ENCODE peak calls at places on chromosomes 2 and 18, in five cellular contexts. A is GM12864, I is brain microvascular endothelial cell, U is PC-3, S is uterus. W is an unnamed sample.

GRCh38 chr2:233174131-233174530 is 77.3 kb upstream of the ATG16L1 start:
- DNase-seq in A (no peak), I (no peak), U (no peak), S (no peak), W (no peak)

GRCh38 chr18:73638709-73639108 is 508.9 kb downstream of the FBXO15 start:
- DNase-seq in I (no peak), A (no peak), S (no peak), U (peak), W (no peak)

GRCh38 chr2:112541315-112542122 is 746 bp upstream of the POLR1B start:
- DNase-seq in U (no peak), S (no peak), I (peak), A (no peak), W (peak)

GRCh38 chr2:214856116-214856515 is 46.6 kb upstream of the BARD1 start:
- DNase-seq in I (peak), U (no peak), A (no peak), S (no peak), W (no peak)

GRCh38 chr2:209383212-209383611 is 40.6 kb upstream of the MAP2 start:
- DNase-seq in S (no peak), U (peak), I (peak), A (no peak), W (no peak)

GRCh38 chr2:120471166-120471565 is 125.2 kb downstream of the INHBB start:
- DNase-seq in U (no peak), S (no peak), I (no peak), A (no peak), W (no peak)

GRCh38 chr2:203835420-203835819 is 32.2 kb upstream of the CTLA4 start:
- DNase-seq in U (no peak), I (no peak), S (no peak), A (no peak), W (no peak)

GRCh38 chr18:58895385-58895784 is 30.7 kb downstream of the ZNF532 start:
- DNase-seq in A (no peak), S (no peak), I (no peak), U (no peak), W (no peak)

GRCh38 chr2:217045725-217046475 is 186.0 kb upstream of the TNP1 start:
- DNase-seq in S (no peak), I (no peak), A (no peak), U (peak), W (no peak)

GRCh38 chr2:171297951-171298350 is 135.8 kb downstream of the METTL8 start:
- DNase-seq in I (peak), A (no peak), U (no peak), S (no peak), W (no peak)

GRCh38 chr2:164661349-164661748 is 40.1 kb upstream of the GRB14 start:
- DNase-seq in I (no peak), U (peak), S (no peak), A (no peak), W (no peak)

GRCh38 chr18:62992877-62993365 is 277.6 kb downstream of the PHLPP1 start:
- DNase-seq in U (no peak), I (no peak), A (no peak), S (no peak), W (no peak)

GRCh38 chr2:235770909-235771820 is 277.3 kb downstream of the AGAP1 start:
- DNase-seq in U (no peak), I (no peak), S (no peak), A (no peak), W (no peak)

GRCh38 chr2:2647156-2647555 is 316.1 kb upstream of the MYT1L start:
- DNase-seq in A (no peak), I (no peak), U (peak), S (no peak), W (no peak)

GRCh38 chr2:202494300-202494699 is 118.2 kb downstream of the BMPR2 start:
- DNase-seq in U (peak), I (peak), A (no peak), S (no peak), W (no peak)

GRCh38 chr18:52750995-52751394 is 411.0 kb downstream of the DCC start:
- DNase-seq in S (no peak), U (no peak), I (no peak), A (no peak), W (no peak)

GRCh38 chr2:119929537-119929936 is 83.3 kb upstream of the EPB41L5 start:
- DNase-seq in S (no peak), I (no peak), U (no peak), A (no peak), W (no peak)

GRCh38 chr2:240884221-240884620 is 11.7 kb downstream of the MAB21L4 start:
- DNase-seq in S (no peak), I (no peak), U (no peak), A (no peak), W (no peak)

GRCh38 chr2:103289101-103289725 is 527.4 kb downstream of the TMEM182 start:
- DNase-seq in I (no peak), A (no peak), S (no peak), U (peak), W (no peak)

GRCh38 chr2:42663828-42664227 is 95.4 kb downstream of the MTA3 start:
- DNase-seq in U (no peak), I (no peak), A (no peak), S (no peak), W (no peak)

GRCh38 chr18:11741505-11742145 is 52.6 kb downstream of the GNAL start:
- DNase-seq in I (no peak), A (no peak), S (no peak), U (peak), W (peak)

GRCh38 chr2:128322651-128323491 is 4.2 kb upstream of the HS6ST1 start:
- DNase-seq in S (no peak), A (no peak), I (no peak), U (no peak), W (peak)

GRCh38 chr2:160409480-160409879 is 84.1 kb downstream of the RBMS1 start:
- DNase-seq in A (no peak), I (no peak), S (no peak), U (no peak), W (no peak)

GRCh38 chr18:69845588-69846506 is 101.8 kb downstream of the CD226 start:
- DNase-seq in U (no peak), I (no peak), S (no peak), A (no peak), W (no peak)

GRCh38 chr18:35083174-35083712 is 42.0 kb downstream of the MAPRE2 start:
- DNase-seq in A (no peak), I (no peak), S (no peak), U (no peak), W (no peak)
- TF ChIP-seq CTCF in A (no peak), I (no peak), S (no peak), U (no peak), W (no peak)

GRCh38 chr2:229910147-229910831 is 11.5 kb downstream of the TRIP12 start:
- DNase-seq in I (no peak), S (no peak), A (no peak), U (no peak), W (no peak)

GRCh38 chr2:229914182-229914581 is 7.6 kb downstream of the TRIP12 start:
- DNase-seq in A (no peak), U (no peak), S (no peak), I (no peak), W (no peak)

GRCh38 chr2:229909090-229909489 is 12.7 kb downstream of the TRIP12 start:
- DNase-seq in S (no peak), U (no peak), I (peak), A (no peak), W (no peak)

GRCh38 chr2:229905601-229906000 is 16.2 kb downstream of the TRIP12 start:
- DNase-seq in A (no peak), U (no peak), I (no peak), S (no peak), W (no peak)

GRCh38 chr2:229910832-229911412 is 10.9 kb downstream of the TRIP12 start:
- DNase-seq in U (peak), I (no peak), S (no peak), A (no peak), W (peak)
- TF ChIP-seq CTCF in U (peak), I (peak), S (no peak), A (peak), W (peak)

GRCh38 chr2:28751956-28752607 is 452 bp downstream of the PPP1CB start:
- DNase-seq in A (no peak), I (no peak), S (no peak), U (no peak), W (peak)

GRCh38 chr2:28751102-28751955 is at the start of gene PPP1CB:
- DNase-seq in I (peak), S (peak), A (peak), U (peak), W (peak)

GRCh38 chr2:28752608-28752984 is 966 bp downstream of the PPP1CB start:
- DNase-seq in U (no peak), A (no peak), S (no peak), I (no peak), W (no peak)

GRCh38 chr2:28754321-28754720 is 2.7 kb downstream of the PPP1CB start:
- DNase-seq in U (peak), S (no peak), I (no peak), A (no peak), W (no peak)

GRCh38 chr2:28753043-28753683 is 1.5 kb downstream of the PPP1CB start:
- DNase-seq in S (peak), A (no peak), I (peak), U (peak), W (peak)
- TF ChIP-seq CTCF in S (peak), A (peak), I (peak), U (peak), W (peak)

GRCh38 chr2:18268400-18268799 is 292.1 kb downstream of the RDH14 start:
- DNase-seq in A (no peak), I (peak), U (peak), S (no peak), W (no peak)

GRCh38 chr2:18262601-18263000 is 297.9 kb downstream of the RDH14 start:
- DNase-seq in A (no peak), U (no peak), I (no peak), S (no peak), W (no peak)

GRCh38 chr2:18267501-18267900 is 293.0 kb downstream of the RDH14 start:
- DNase-seq in A (no peak), U (no peak), S (no peak), I (no peak), W (no peak)

GRCh38 chr2:18265614-18266013 is 294.8 kb downstream of the RDH14 start:
- DNase-seq in A (no peak), I (no peak), S (no peak), U (no peak), W (no peak)

DNA sequence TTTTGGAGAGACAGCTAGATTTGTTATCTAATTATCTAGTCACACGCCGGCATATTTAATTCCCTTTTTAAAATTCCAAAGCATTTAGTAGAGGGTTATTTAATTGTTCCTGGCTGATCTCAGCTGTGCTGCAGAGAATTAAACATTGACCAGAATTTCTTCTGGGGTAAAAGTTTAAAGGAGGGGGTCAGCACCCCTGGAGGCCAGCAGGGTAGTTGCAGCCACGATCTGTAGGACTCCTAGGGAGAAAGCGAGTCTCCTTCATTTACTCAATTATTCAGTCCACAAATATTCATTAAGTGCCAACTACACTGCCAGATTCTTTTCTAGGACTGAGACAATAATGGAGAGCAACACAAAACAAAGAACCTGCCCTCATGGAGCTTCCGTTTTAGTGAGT is 294.3 kb downstream of the RDH14 start:
- DNase-seq in S (no peak), A (no peak), I (no peak), U (no peak), W (no peak)
- TF ChIP-seq CTCF in S (no peak), A (peak), I (peak), U (peak), W (no peak)

DNA sequence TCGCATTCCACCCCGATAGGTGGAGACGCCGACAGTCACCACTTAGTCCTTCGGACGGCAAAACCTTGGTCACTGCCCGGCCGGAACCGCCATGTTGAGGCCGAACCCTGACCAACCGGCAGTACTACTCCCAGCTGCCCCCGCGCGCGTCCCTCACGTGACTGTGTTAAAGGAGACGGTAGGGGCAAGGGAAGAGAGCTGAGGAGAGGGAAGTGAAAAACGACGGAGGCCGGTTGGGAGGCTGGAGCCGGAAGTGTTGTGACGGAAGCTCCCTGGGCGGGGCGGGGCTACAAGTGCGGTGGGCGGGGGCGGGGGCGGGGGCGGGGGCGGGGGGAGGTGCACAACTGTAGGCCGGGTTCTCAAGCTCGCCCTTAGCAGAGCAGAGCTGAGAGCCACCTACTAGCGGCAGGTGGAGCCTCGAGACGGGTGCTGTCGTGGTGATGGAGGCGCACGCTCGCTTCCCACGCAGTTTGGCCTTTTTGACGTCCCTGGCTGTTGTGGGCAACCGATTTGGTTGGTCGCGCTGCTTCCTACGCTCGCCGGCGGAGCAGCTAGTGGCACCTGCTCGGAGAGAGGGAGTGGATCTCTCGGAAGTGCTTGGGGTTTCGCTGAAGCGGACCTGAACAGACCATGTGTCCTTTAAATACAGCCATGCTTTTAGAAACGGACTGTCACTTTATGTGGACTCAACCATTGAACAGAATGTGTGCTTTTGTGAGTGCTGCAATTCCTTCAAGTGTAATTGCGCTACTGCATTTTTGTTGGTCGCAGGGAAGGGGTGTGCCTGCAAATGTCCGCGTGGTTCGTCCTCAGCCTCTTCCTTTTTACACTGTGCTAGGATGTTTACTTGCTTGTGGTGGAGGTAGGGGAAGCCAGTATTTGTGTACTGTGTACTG is at the start of gene TRAPPC8:
- DNase-seq in I (peak), U (peak), S (peak), A (peak), W (peak)
- TF ChIP-seq CTCF in I (no peak), U (no peak), S (peak), A (no peak), W (peak)

GRCh38 chr2:125746321-125746983 is 909.5 kb upstream of the GYPC start:
- DNase-seq in S (no peak), A (no peak), U (no peak), I (no peak), W (no peak)

DNA sequence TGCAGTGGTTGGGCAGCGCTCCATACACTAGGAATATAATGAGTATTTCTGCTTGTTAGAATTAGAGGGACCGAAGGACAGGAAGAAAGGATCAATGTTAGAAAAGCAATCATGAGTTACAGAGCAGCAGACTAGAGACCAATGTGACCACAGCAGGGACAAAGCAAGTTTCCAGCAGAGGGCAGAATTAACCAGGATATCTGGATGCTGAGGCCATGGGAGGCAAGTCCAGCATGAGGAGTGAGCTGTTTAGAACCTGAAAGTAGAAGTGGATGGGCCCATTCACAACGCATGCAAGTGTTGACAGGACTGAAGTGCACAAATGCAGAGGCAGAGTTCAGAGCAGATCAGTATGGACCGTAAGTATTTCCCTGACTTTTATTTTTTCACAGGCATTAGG is 910.4 kb upstream of the GYPC start:
- DNase-seq in U (peak), I (peak), A (no peak), S (no peak), W (no peak)
- TF ChIP-seq CTCF in U (peak), I (no peak), A (no peak), S (no peak), W (no peak)

GRCh38 chr2:207142461-207142860 is 23.3 kb downstream of the KLF7 start:
- DNase-seq in U (no peak), S (no peak), A (no peak), I (no peak), W (no peak)
- TF ChIP-seq CTCF in U (peak), S (no peak), A (no peak), I (peak), W (peak)

GRCh38 chr2:181660181-181660580 is 3.3 kb upstream of the CERKL start:
- DNase-seq in S (no peak), A (no peak), U (peak), I (no peak), W (no peak)

GRCh38 chr2:181656450-181657261 is at the start of gene CERKL:
- DNase-seq in U (peak), A (no peak), S (no peak), I (no peak), W (peak)

GRCh38 chr2:181655519-181655918 is 1.4 kb downstream of the CERKL start:
- DNase-seq in U (no peak), S (no peak), I (no peak), A (no peak), W (no peak)

GRCh38 chr2:181657379-181657778 is 474 bp upstream of the CERKL start:
- DNase-seq in A (no peak), S (no peak), I (no peak), U (no peak), W (no peak)

GRCh38 chr2:181658444-181658843 is 1.5 kb upstream of the CERKL start:
- DNase-seq in U (no peak), A (no peak), S (no peak), I (no peak), W (no peak)
- TF ChIP-seq CTCF in U (no peak), A (no peak), S (no peak), I (no peak), W (no peak)

GRCh38 chr2:230913812-230914211 is 11.2 kb downstream of the GPR55 start:
- DNase-seq in S (no peak), U (no peak), I (no peak), A (no peak), W (peak)
- TF ChIP-seq CTCF in S (no peak), U (no peak), I (no peak), A (no peak), W (no peak)

DNA sequence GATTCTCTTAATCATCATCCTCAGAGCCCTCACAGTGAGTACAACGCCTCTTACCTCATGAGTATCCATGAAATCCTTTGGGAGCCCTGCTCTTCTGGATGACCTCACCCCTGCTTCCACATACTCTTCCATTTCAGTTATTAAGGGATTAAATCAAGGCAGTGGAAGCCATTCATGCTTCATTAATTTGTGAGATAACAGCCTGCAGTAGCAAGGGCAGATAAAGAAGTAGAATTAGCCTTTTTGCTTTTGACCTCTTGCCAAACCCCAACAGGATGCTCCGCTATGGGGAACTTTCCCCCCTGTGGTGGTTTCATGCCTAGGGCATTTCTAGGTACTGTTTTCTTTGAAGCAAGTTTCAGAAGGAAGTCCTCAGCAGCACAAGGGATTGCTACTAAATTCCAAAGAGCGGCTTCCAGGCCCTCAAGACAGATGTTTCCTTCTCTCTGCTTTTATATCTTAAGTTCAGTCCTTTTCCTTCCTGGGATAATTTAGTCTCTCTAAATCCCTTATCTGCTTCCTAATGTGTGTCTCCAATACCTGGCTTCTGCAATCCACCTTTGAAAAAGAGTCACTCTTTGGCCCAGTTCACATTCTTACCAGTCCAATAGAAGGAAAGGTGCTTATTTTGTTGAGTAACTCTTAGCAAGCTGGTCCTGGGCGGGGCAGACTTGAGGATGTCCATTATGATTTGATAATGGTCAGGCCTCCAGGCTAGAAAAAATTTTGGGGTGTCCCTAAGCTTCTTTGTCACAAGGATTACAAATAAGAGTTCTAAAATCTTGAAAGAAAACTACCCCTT is 76.9 kb downstream of the MYO1B start:
- DNase-seq in U (peak), S (no peak), A (no peak), I (peak), W (no peak)
- TF ChIP-seq CTCF in U (no peak), S (no peak), A (no peak), I (peak), W (no peak)

W was measured in GM13976.